ENCODE peak calls at places on chromosomes 4 and X, in eight cellular contexts. One of them, this sample, is unnamed.
A peak's percentile ranks its signal among the peaks of the same experiment; 100 is the strongest.

GRCh38 chr4:164779811-164780216 is 25.9 kb downstream of the SMIM31 start:
- DNase-seq in CD8-positive, alpha-beta T cell: no peak
- DNase-seq in astrocyte of the spinal cord: peak; percentile 46
- DNase-seq in GM12865: peak; percentile 73
- DNase-seq in mammary epithelial cell: peak; percentile 17
- DNase-seq in neural crest cell: peak; percentile 47
- DNase-seq in fibroblast of the aortic adventitia: peak; percentile 47
- DNase-seq in nephron progenitor cell: peak; percentile 45
- DNase-seq in this sample: peak; percentile 51

GRCh38 chr4:86972997-86973396 is 38.2 kb downstream of the AFF1 start:
- DNase-seq in CD8-positive, alpha-beta T cell: no peak
- DNase-seq in astrocyte of the spinal cord: no peak
- DNase-seq in GM12865: no peak
- DNase-seq in mammary epithelial cell: peak; percentile 30
- DNase-seq in neural crest cell: no peak
- DNase-seq in fibroblast of the aortic adventitia: peak; percentile 14
- DNase-seq in nephron progenitor cell: peak; percentile 8
- DNase-seq in this sample: no peak

GRCh38 chr4:184784628-184785257 is 41.0 kb downstream of the ACSL1 start:
- DNase-seq in CD8-positive, alpha-beta T cell: no peak
- DNase-seq in astrocyte of the spinal cord: no peak
- DNase-seq in GM12865: no peak
- DNase-seq in mammary epithelial cell: no peak
- DNase-seq in neural crest cell: no peak
- DNase-seq in fibroblast of the aortic adventitia: no peak
- DNase-seq in nephron progenitor cell: no peak
- DNase-seq in this sample: no peak

GRCh38 chr4:112753333-112753732 is 116.4 kb downstream of the LARP7 start:
- DNase-seq in CD8-positive, alpha-beta T cell: no peak
- DNase-seq in astrocyte of the spinal cord: no peak
- DNase-seq in GM12865: no peak
- DNase-seq in mammary epithelial cell: no peak
- DNase-seq in neural crest cell: no peak
- DNase-seq in fibroblast of the aortic adventitia: no peak
- DNase-seq in nephron progenitor cell: no peak
- DNase-seq in this sample: no peak

GRCh38 chr4:68344785-68345184 is 5.1 kb downstream of the YTHDC1 start:
- DNase-seq in CD8-positive, alpha-beta T cell: no peak
- DNase-seq in astrocyte of the spinal cord: no peak
- DNase-seq in GM12865: no peak
- DNase-seq in mammary epithelial cell: no peak
- DNase-seq in neural crest cell: no peak
- DNase-seq in fibroblast of the aortic adventitia: no peak
- DNase-seq in nephron progenitor cell: no peak
- DNase-seq in this sample: no peak

GRCh38 chrX:119635179-119635578 is 29.0 kb upstream of the NKRF start:
- DNase-seq in CD8-positive, alpha-beta T cell: no peak
- DNase-seq in astrocyte of the spinal cord: no peak
- DNase-seq in GM12865: no peak
- DNase-seq in mammary epithelial cell: no peak
- DNase-seq in neural crest cell: no peak
- DNase-seq in fibroblast of the aortic adventitia: no peak
- DNase-seq in nephron progenitor cell: no peak
- DNase-seq in this sample: no peak

GRCh38 chr4:164011791-164012190 is 517.3 kb downstream of the TMA16 start:
- DNase-seq in CD8-positive, alpha-beta T cell: no peak
- DNase-seq in astrocyte of the spinal cord: no peak
- DNase-seq in GM12865: no peak
- DNase-seq in mammary epithelial cell: no peak
- DNase-seq in neural crest cell: no peak
- DNase-seq in fibroblast of the aortic adventitia: no peak
- DNase-seq in nephron progenitor cell: no peak
- DNase-seq in this sample: no peak

GRCh38 chr4:115657991-115658390 is 544.6 kb upstream of the NDST4 start:
- DNase-seq in CD8-positive, alpha-beta T cell: no peak
- DNase-seq in astrocyte of the spinal cord: no peak
- DNase-seq in GM12865: no peak
- DNase-seq in mammary epithelial cell: no peak
- DNase-seq in neural crest cell: no peak
- DNase-seq in fibroblast of the aortic adventitia: no peak
- DNase-seq in nephron progenitor cell: no peak
- DNase-seq in this sample: no peak

GRCh38 chr4:795726-796119 is 30.2 kb downstream of the CPLX1 start:
- DNase-seq in CD8-positive, alpha-beta T cell: no peak
- DNase-seq in astrocyte of the spinal cord: no peak
- DNase-seq in GM12865: no peak
- DNase-seq in mammary epithelial cell: no peak
- DNase-seq in neural crest cell: no peak
- DNase-seq in fibroblast of the aortic adventitia: no peak
- DNase-seq in nephron progenitor cell: no peak
- DNase-seq in this sample: no peak

GRCh38 chrX:35787867-35788266 is 10.3 kb upstream of the MAGEB16 start:
- DNase-seq in CD8-positive, alpha-beta T cell: no peak
- DNase-seq in astrocyte of the spinal cord: no peak
- DNase-seq in GM12865: no peak
- DNase-seq in mammary epithelial cell: no peak
- DNase-seq in neural crest cell: no peak
- DNase-seq in fibroblast of the aortic adventitia: no peak
- DNase-seq in nephron progenitor cell: no peak
- DNase-seq in this sample: no peak

GRCh38 chrX:40304115-40304514 is 206.4 kb upstream of the BCOR start:
- DNase-seq in CD8-positive, alpha-beta T cell: no peak
- DNase-seq in astrocyte of the spinal cord: no peak
- DNase-seq in GM12865: no peak
- DNase-seq in mammary epithelial cell: no peak
- DNase-seq in neural crest cell: no peak
- DNase-seq in fibroblast of the aortic adventitia: no peak
- DNase-seq in nephron progenitor cell: no peak
- DNase-seq in this sample: no peak

GRCh38 chr4:98627883-98628282 is 30.5 kb downstream of the TSPAN5 start:
- DNase-seq in CD8-positive, alpha-beta T cell: no peak
- DNase-seq in astrocyte of the spinal cord: peak; percentile 74
- DNase-seq in GM12865: no peak
- DNase-seq in mammary epithelial cell: peak; percentile 31
- DNase-seq in neural crest cell: no peak
- DNase-seq in fibroblast of the aortic adventitia: peak; percentile 90
- DNase-seq in nephron progenitor cell: no peak
- DNase-seq in this sample: no peak

GRCh38 chr4:13525606-13526281 is 18.6 kb downstream of the NKX3-2 start:
- DNase-seq in CD8-positive, alpha-beta T cell: no peak
- DNase-seq in astrocyte of the spinal cord: no peak
- DNase-seq in GM12865: no peak
- DNase-seq in mammary epithelial cell: no peak
- DNase-seq in neural crest cell: no peak
- DNase-seq in fibroblast of the aortic adventitia: no peak
- DNase-seq in nephron progenitor cell: no peak
- DNase-seq in this sample: no peak

GRCh38 chrX:107673933-107674479 is 45.7 kb downstream of the PRPS1 start:
- DNase-seq in CD8-positive, alpha-beta T cell: peak; percentile 80
- DNase-seq in astrocyte of the spinal cord: peak; percentile 94
- DNase-seq in GM12865: peak; percentile 92
- DNase-seq in mammary epithelial cell: peak; percentile 77
- DNase-seq in neural crest cell: no peak
- DNase-seq in fibroblast of the aortic adventitia: no peak
- DNase-seq in nephron progenitor cell: peak; percentile 22
- DNase-seq in this sample: peak; percentile 74

GRCh38 chr4:17583944-17584343 is 6.9 kb downstream of the LAP3 start:
- DNase-seq in CD8-positive, alpha-beta T cell: no peak
- DNase-seq in astrocyte of the spinal cord: no peak
- DNase-seq in GM12865: no peak
- DNase-seq in mammary epithelial cell: no peak
- DNase-seq in neural crest cell: no peak
- DNase-seq in fibroblast of the aortic adventitia: no peak
- DNase-seq in nephron progenitor cell: no peak
- DNase-seq in this sample: no peak

GRCh38 chrX:103477496-103477895 is 41.8 kb downstream of the RAB40A start:
- DNase-seq in CD8-positive, alpha-beta T cell: no peak
- DNase-seq in astrocyte of the spinal cord: no peak
- DNase-seq in GM12865: no peak
- DNase-seq in mammary epithelial cell: no peak
- DNase-seq in neural crest cell: no peak
- DNase-seq in fibroblast of the aortic adventitia: peak; percentile 19
- DNase-seq in nephron progenitor cell: no peak
- DNase-seq in this sample: no peak

GRCh38 chrX:13797512-13797911 is 19.4 kb downstream of the GPM6B start:
- DNase-seq in CD8-positive, alpha-beta T cell: no peak
- DNase-seq in astrocyte of the spinal cord: no peak
- DNase-seq in GM12865: no peak
- DNase-seq in mammary epithelial cell: no peak
- DNase-seq in neural crest cell: no peak
- DNase-seq in fibroblast of the aortic adventitia: no peak
- DNase-seq in nephron progenitor cell: no peak
- DNase-seq in this sample: no peak

GRCh38 chr4:168388890-168389289 is 70.3 kb upstream of the DDX60 start:
- DNase-seq in CD8-positive, alpha-beta T cell: no peak
- DNase-seq in astrocyte of the spinal cord: peak; percentile 57
- DNase-seq in GM12865: no peak
- DNase-seq in mammary epithelial cell: peak; percentile 80
- DNase-seq in neural crest cell: no peak
- DNase-seq in fibroblast of the aortic adventitia: peak; percentile 35
- DNase-seq in nephron progenitor cell: no peak
- DNase-seq in this sample: no peak

GRCh38 chr4:184957451-184958115 is 60.7 kb upstream of the HELT start:
- DNase-seq in CD8-positive, alpha-beta T cell: no peak
- DNase-seq in astrocyte of the spinal cord: no peak
- DNase-seq in GM12865: no peak
- DNase-seq in mammary epithelial cell: no peak
- DNase-seq in neural crest cell: no peak
- DNase-seq in fibroblast of the aortic adventitia: no peak
- DNase-seq in nephron progenitor cell: no peak
- DNase-seq in this sample: no peak

GRCh38 chrX:69060631-69061408 is 104.4 kb downstream of the PJA1 start:
- DNase-seq in CD8-positive, alpha-beta T cell: no peak
- DNase-seq in astrocyte of the spinal cord: peak; percentile 34
- DNase-seq in GM12865: no peak
- DNase-seq in mammary epithelial cell: peak; percentile 36
- DNase-seq in neural crest cell: peak; percentile 21
- DNase-seq in fibroblast of the aortic adventitia: peak; percentile 64
- DNase-seq in nephron progenitor cell: peak; percentile 43
- DNase-seq in this sample: no peak
- TF ChIP-seq CTCF in CD8-positive, alpha-beta T cell: no peak
- TF ChIP-seq CTCF in astrocyte of the spinal cord: peak; percentile 39
- TF ChIP-seq CTCF in GM12865: no peak
- TF ChIP-seq CTCF in mammary epithelial cell: no peak
- TF ChIP-seq CTCF in neural crest cell: peak; percentile 38
- TF ChIP-seq CTCF in fibroblast of the aortic adventitia: peak; percentile 60
- TF ChIP-seq CTCF in nephron progenitor cell: peak; percentile 23
- TF ChIP-seq CTCF in this sample: peak; percentile 20

DNA sequence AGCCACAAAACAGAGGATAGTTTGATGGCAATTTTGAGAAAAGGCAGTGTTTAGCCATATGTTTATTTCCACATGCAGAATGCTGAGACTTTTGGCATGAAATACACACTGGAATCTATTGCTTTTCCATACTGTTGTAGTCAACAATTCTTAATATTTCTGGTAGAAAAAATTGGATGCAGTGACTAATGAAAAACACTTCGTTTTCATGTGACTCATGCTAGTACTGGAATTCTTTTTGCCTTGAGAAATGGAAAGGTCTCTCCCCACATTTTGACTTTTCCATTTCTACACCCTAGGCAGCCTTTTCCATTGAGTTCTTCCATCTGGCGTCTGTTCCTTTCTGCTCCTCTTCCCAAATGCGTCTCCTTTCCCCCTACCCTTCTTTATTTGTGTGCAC is 425.2 kb upstream of the FTHL17 start:
- DNase-seq in CD8-positive, alpha-beta T cell: no peak
- DNase-seq in astrocyte of the spinal cord: peak; percentile 43
- DNase-seq in GM12865: no peak
- DNase-seq in mammary epithelial cell: peak; percentile 8
- DNase-seq in neural crest cell: no peak
- DNase-seq in fibroblast of the aortic adventitia: peak; percentile 20
- DNase-seq in nephron progenitor cell: no peak
- DNase-seq in this sample: no peak
- TF ChIP-seq CTCF in CD8-positive, alpha-beta T cell: no peak
- TF ChIP-seq CTCF in astrocyte of the spinal cord: no peak
- TF ChIP-seq CTCF in GM12865: no peak
- TF ChIP-seq CTCF in mammary epithelial cell: no peak
- TF ChIP-seq CTCF in neural crest cell: no peak
- TF ChIP-seq CTCF in fibroblast of the aortic adventitia: no peak
- TF ChIP-seq CTCF in nephron progenitor cell: no peak
- TF ChIP-seq CTCF in this sample: no peak

GRCh38 chr4:42399393-42399792 is 2.1 kb downstream of the SHISA3 start:
- DNase-seq in CD8-positive, alpha-beta T cell: no peak
- DNase-seq in astrocyte of the spinal cord: no peak
- DNase-seq in GM12865: no peak
- DNase-seq in mammary epithelial cell: no peak
- DNase-seq in neural crest cell: peak; percentile 2
- DNase-seq in fibroblast of the aortic adventitia: no peak
- DNase-seq in nephron progenitor cell: peak; percentile 37
- DNase-seq in this sample: no peak

GRCh38 chr4:42398448-42399355 is 1.4 kb downstream of the SHISA3 start:
- DNase-seq in CD8-positive, alpha-beta T cell: no peak
- DNase-seq in astrocyte of the spinal cord: peak; percentile 13
- DNase-seq in GM12865: peak; percentile 9
- DNase-seq in mammary epithelial cell: no peak
- DNase-seq in neural crest cell: peak; percentile 55
- DNase-seq in fibroblast of the aortic adventitia: no peak
- DNase-seq in nephron progenitor cell: peak; percentile 68
- DNase-seq in this sample: no peak

GRCh38 chr4:42401171-42401570 is 3.9 kb downstream of the SHISA3 start:
- DNase-seq in CD8-positive, alpha-beta T cell: no peak
- DNase-seq in astrocyte of the spinal cord: no peak
- DNase-seq in GM12865: no peak
- DNase-seq in mammary epithelial cell: no peak
- DNase-seq in neural crest cell: no peak
- DNase-seq in fibroblast of the aortic adventitia: no peak
- DNase-seq in nephron progenitor cell: no peak
- DNase-seq in this sample: no peak

DNA sequence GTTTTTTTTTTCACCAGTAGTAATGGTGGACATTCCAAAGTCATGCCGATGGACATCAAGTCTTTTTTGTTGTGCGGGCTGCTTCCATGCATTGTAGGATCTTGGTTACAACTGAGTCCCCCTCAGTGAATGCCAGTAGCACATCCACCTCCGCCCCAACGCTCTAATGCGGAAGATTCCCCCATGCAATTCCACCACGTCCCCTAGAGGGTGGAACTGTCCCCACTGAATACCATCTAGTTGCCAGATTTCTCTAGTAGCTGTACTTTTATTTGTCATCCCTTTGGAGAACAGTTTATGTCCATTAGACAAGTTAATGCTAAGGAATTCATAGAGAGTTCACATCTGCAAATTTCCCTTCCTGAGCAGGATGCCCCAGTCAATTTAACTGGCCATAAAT is 6.7 kb downstream of the SHISA3 start:
- DNase-seq in CD8-positive, alpha-beta T cell: no peak
- DNase-seq in astrocyte of the spinal cord: no peak
- DNase-seq in GM12865: no peak
- DNase-seq in mammary epithelial cell: no peak
- DNase-seq in neural crest cell: no peak
- DNase-seq in fibroblast of the aortic adventitia: no peak
- DNase-seq in nephron progenitor cell: no peak
- DNase-seq in this sample: no peak
- TF ChIP-seq CTCF in CD8-positive, alpha-beta T cell: no peak
- TF ChIP-seq CTCF in astrocyte of the spinal cord: no peak
- TF ChIP-seq CTCF in GM12865: no peak
- TF ChIP-seq CTCF in mammary epithelial cell: no peak
- TF ChIP-seq CTCF in neural crest cell: no peak
- TF ChIP-seq CTCF in fibroblast of the aortic adventitia: peak; percentile 2
- TF ChIP-seq CTCF in nephron progenitor cell: no peak
- TF ChIP-seq CTCF in this sample: no peak

GRCh38 chr4:189912170-189912569 is 28.5 kb upstream of the FRG1 start:
- DNase-seq in CD8-positive, alpha-beta T cell: no peak
- DNase-seq in astrocyte of the spinal cord: no peak
- DNase-seq in GM12865: no peak
- DNase-seq in mammary epithelial cell: peak; percentile 1
- DNase-seq in neural crest cell: no peak
- DNase-seq in fibroblast of the aortic adventitia: no peak
- DNase-seq in nephron progenitor cell: no peak
- DNase-seq in this sample: no peak
- TF ChIP-seq CTCF in CD8-positive, alpha-beta T cell: peak; percentile 22
- TF ChIP-seq CTCF in astrocyte of the spinal cord: peak; percentile 36
- TF ChIP-seq CTCF in GM12865: peak; percentile 39
- TF ChIP-seq CTCF in mammary epithelial cell: peak; percentile 41
- TF ChIP-seq CTCF in neural crest cell: peak; percentile 53
- TF ChIP-seq CTCF in fibroblast of the aortic adventitia: peak; percentile 42
- TF ChIP-seq CTCF in nephron progenitor cell: peak; percentile 18
- TF ChIP-seq CTCF in this sample: no peak

This sample was measured in GM10248.